ENCODE peak calls at places on chromosomes 6 and 20, in six cellular contexts. K is activated B cell treated with CpG ODN at 0.5 μM for 24 hours; C is activated CD8-positive, alpha-beta memory T cell treated with anti-CD3 and anti-CD28 coated beads for 4 hours; N is naive thymus-derived CD8-positive, alpha-beta T cell; W is iris pigment epithelial cell; J is H4. B is an unnamed sample.

GRCh38 chr6:130676077-130676772 is 151.0 kb upstream of the SMLR1 start:
- DNase-seq in J (no peak), W (peak; percentile 7), K (no peak), N (no peak), C (no peak), B (peak; percentile 12)

GRCh38 chr6:17847203-17847602 is 140.2 kb downstream of the KIF13A start:
- DNase-seq in K (no peak), J (no peak), N (no peak), C (no peak), W (no peak), B (no peak)

GRCh38 chr6:108250240-108250866 is 10.5 kb downstream of the SNX3 start:
- DNase-seq in K (no peak), J (no peak), N (peak; percentile 9), W (peak; percentile 47), C (no peak), B (no peak)

GRCh38 chr6:35558571-35558970 is 45.9 kb upstream of the TULP1 start:
- DNase-seq in K (no peak), W (no peak), N (no peak), C (no peak), J (no peak), B (no peak)

GRCh38 chr6:170008386-170008785 is 257.0 kb downstream of the ERMARD start:
- DNase-seq in N (no peak), J (no peak), W (no peak), C (no peak), K (no peak), B (no peak)

GRCh38 chr6:17278289-17279061 is 2.7 kb upstream of the RBM24 start:
- DNase-seq in W (peak; percentile 39), J (peak; percentile 24), C (no peak), N (no peak), K (no peak), B (no peak)

GRCh38 chr20:31903630-31904386 is 33.4 kb downstream of the TTLL9 start:
- DNase-seq in W (no peak), C (no peak), N (no peak), J (no peak), K (no peak), B (no peak)

GRCh38 chr6:3900744-3901351 is 51.7 kb downstream of the FAM50B start:
- DNase-seq in K (no peak), W (no peak), C (no peak), N (no peak), J (no peak), B (no peak)

GRCh38 chr6:56684342-56685101 is 41.8 kb upstream of the DST start:
- DNase-seq in W (no peak), N (no peak), C (no peak), K (no peak), J (no peak), B (no peak)

GRCh38 chr6:83921315-83921714 is 61.8 kb downstream of the CYB5R4 start:
- DNase-seq in C (no peak), N (no peak), K (no peak), J (no peak), W (no peak), B (no peak)

GRCh38 chr20:17635846-17636245 is 46.2 kb downstream of the RRBP1 start:
- DNase-seq in C (no peak), K (no peak), N (no peak), W (peak; percentile 40), J (no peak), B (no peak)

GRCh38 chr6:17393335-17394191 is at the start of gene CAP2:
- DNase-seq in C (no peak), N (no peak), K (no peak), J (peak; percentile 53), W (peak; percentile 51), B (peak; percentile 74)

GRCh38 chr20:62143976-62144825 is 632 bp downstream of the SS18L1 start:
- DNase-seq in N (peak; percentile 45), W (peak; percentile 83), K (peak; percentile 48), J (peak; percentile 22), C (no peak), B (peak; percentile 59)

GRCh38 chr6:133594551-133594950 is 294.4 kb upstream of the TCF21 start:
- DNase-seq in C (no peak), J (no peak), N (no peak), W (no peak), K (no peak), B (no peak)

GRCh38 chr20:59182401-59183044 is 18.9 kb downstream of the ZNF831 start:
- DNase-seq in J (no peak), C (no peak), W (no peak), N (no peak), K (no peak), B (no peak)

GRCh38 chr6:146339716-146340115 is 203.9 kb upstream of the RAB32 start:
- DNase-seq in N (no peak), K (no peak), C (no peak), J (peak; percentile 62), W (peak; percentile 77), B (no peak)